ENCODE peak calls at places on chromosomes 3 and 15, in five cellular contexts. D is A549, P is HepG2, K is H1, J is K562. H is an unnamed sample.

GRCh38 chr3:50317303-50317702 is 5.2 kb downstream of the HYAL2 start:
- DNase-seq in D (no peak), P (no peak), K (no peak), J (no peak), H (no peak)

GRCh38 chr3:16033889-16034687 is 140.4 kb upstream of the GALNT15 start:
- DNase-seq in D (no peak), P (no peak), K (no peak), J (no peak), H (no peak)

GRCh38 chr3:8742921-8743605 is 9.5 kb downstream of the CAV3 start:
- DNase-seq in D (peak), P (no peak), K (no peak), J (no peak), H (no peak)

GRCh38 chr3:168341192-168341816 is 245.6 kb upstream of the GOLIM4 start:
- DNase-seq in D (no peak), P (no peak), K (no peak), J (no peak), H (no peak)

GRCh38 chr15:31434418-31435255 is 108.0 kb downstream of the KLF13 start:
- DNase-seq in D (no peak), P (no peak), K (no peak), J (peak), H (peak)

GRCh38 chr3:94360982-94361381 is 298.1 kb downstream of the NSUN3 start:
- DNase-seq in D (no peak), P (no peak), K (no peak), J (no peak), H (no peak)

GRCh38 chr3:89859738-89860137 is 752.3 kb downstream of the EPHA3 start:
- DNase-seq in D (no peak), P (no peak), K (no peak), J (no peak), H (no peak)

GRCh38 chr3:132555316-132556035 is 41.6 kb upstream of the ACKR4 start:
- DNase-seq in D (no peak), P (no peak), K (no peak), J (no peak), H (peak)

GRCh38 chr3:169664034-169664820 is 715 bp upstream of the MECOM start:
- DNase-seq in D (no peak), P (no peak), K (peak), J (no peak), H (peak)

GRCh38 chr3:179181021-179181472 is 32.9 kb downstream of the PIK3CA start:
- DNase-seq in D (no peak), P (no peak), K (no peak), J (peak), H (peak)

GRCh38 chr3:108124337-108125150 is 33.7 kb upstream of the CD47 start:
- DNase-seq in D (no peak), P (no peak), K (no peak), J (peak), H (peak)

GRCh38 chr3:10950476-10951294 is 41.9 kb upstream of the SLC6A1 start:
- DNase-seq in D (peak), P (peak), K (peak), J (peak), H (peak)

GRCh38 chr15:64461577-64462162 is 1.3 kb downstream of the ZNF609 start:
- DNase-seq in D (peak), P (peak), K (no peak), J (peak), H (peak)

GRCh38 chr3:181383760-181384159 is 328.0 kb upstream of the SOX2 start:
- DNase-seq in D (no peak), P (no peak), K (no peak), J (no peak), H (no peak)

GRCh38 chr3:37937156-37937555 is 53.4 kb upstream of the VILL start:
- DNase-seq in D (no peak), P (no peak), K (no peak), J (no peak), H (no peak)

GRCh38 chr15:99424978-99425665 is 140.7 kb upstream of the MEF2A start:
- DNase-seq in D (no peak), P (peak), K (no peak), J (no peak), H (peak)

GRCh38 chr15:29134641-29135071 is 135.0 kb downstream of the NSMCE3 start:
- DNase-seq in D (no peak), P (no peak), K (no peak), J (no peak), H (no peak)

GRCh38 chr3:115699741-115700140 is 76.4 kb downstream of the GAP43 start:
- DNase-seq in D (no peak), P (no peak), K (no peak), J (no peak), H (no peak)

GRCh38 chr3:56899078-56899477 is 97.3 kb upstream of the ARHGEF3 start:
- DNase-seq in D (no peak), P (no peak), K (no peak), J (no peak), H (no peak)

GRCh38 chr3:59101091-59101738 is 51.4 kb upstream of the CFAP20DC start:
- DNase-seq in D (no peak), P (no peak), K (no peak), J (no peak), H (no peak)

GRCh38 chr15:57866149-57866736 is 159.7 kb downstream of the POLR2M start:
- DNase-seq in D (peak), P (peak), K (peak), J (peak), H (peak)

GRCh38 chr3:143306419-143306818 is 186.8 kb downstream of the CHST2 start:
- DNase-seq in D (no peak), P (no peak), K (no peak), J (no peak), H (peak)

GRCh38 chr3:98994128-98994762 is 92.8 kb upstream of the DCBLD2 start:
- DNase-seq in D (no peak), P (peak), K (no peak), J (peak), H (peak)

GRCh38 chr3:23183731-23184130 is 19.4 kb upstream of the UBE2E2 start:
- DNase-seq in D (peak), P (peak), K (peak), J (peak), H (peak)

GRCh38 chr15:44296625-44297524 is 8.4 kb downstream of the GOLM2 start:
- DNase-seq in D (peak), P (peak), K (no peak), J (peak), H (peak)

GRCh38 chr3:194487289-194488006 is 646 bp upstream of the ATP13A3 start:
- DNase-seq in D (no peak), P (no peak), K (no peak), J (peak), H (no peak)

GRCh38 chr3:128421966-128422365 is 44.7 kb downstream of the DNAJB8 start:
- DNase-seq in D (no peak), P (no peak), K (no peak), J (no peak), H (no peak)

GRCh38 chr3:27105904-27106303 is 263.3 kb downstream of the NEK10 start:
- DNase-seq in D (peak), P (no peak), K (peak), J (no peak), H (no peak)

GRCh38 chr15:49718846-49719245 is 98.0 kb downstream of the DTWD1 start:
- DNase-seq in D (no peak), P (no peak), K (no peak), J (no peak), H (no peak)

GRCh38 chr3:61530355-61530754 is 31.0 kb upstream of the PTPRG start:
- DNase-seq in D (no peak), P (peak), K (no peak), J (peak), H (peak)

GRCh38 chr3:16945330-16945729 is 60.6 kb downstream of the PLCL2 start:
- DNase-seq in D (no peak), P (no peak), K (no peak), J (no peak), H (peak)

GRCh38 chr3:169658311-169658931 is 5.1 kb downstream of the MECOM start:
- DNase-seq in D (no peak), P (no peak), K (peak), J (no peak), H (peak)

GRCh38 chr3:71428841-71429609 is 154.5 kb downstream of the FOXP1 start:
- DNase-seq in D (no peak), P (no peak), K (no peak), J (no peak), H (peak)

GRCh38 chr3:37709946-37710345 is 151.7 kb upstream of the CTDSPL start:
- DNase-seq in D (no peak), P (no peak), K (no peak), J (no peak), H (no peak)

GRCh38 chr15:73704869-73705645 is 20.9 kb downstream of the CD276 start:
- DNase-seq in D (peak), P (peak), K (peak), J (peak), H (peak)

GRCh38 chr15:40108061-40108854 is 421 bp downstream of the BMF start:
- DNase-seq in D (peak), P (no peak), K (no peak), J (no peak), H (peak)

GRCh38 chr15:36964626-36965025 is 135.7 kb downstream of the MEIS2 start:
- DNase-seq in D (no peak), P (no peak), K (no peak), J (no peak), H (peak)

GRCh38 chr3:134249442-134249841 is 1.2 kb downstream of the RYK start:
- DNase-seq in D (no peak), P (no peak), K (no peak), J (no peak), H (peak)
- TF ChIP-seq CTCF in D (no peak), P (no peak), K (no peak), J (no peak), H (no peak)

DNA sequence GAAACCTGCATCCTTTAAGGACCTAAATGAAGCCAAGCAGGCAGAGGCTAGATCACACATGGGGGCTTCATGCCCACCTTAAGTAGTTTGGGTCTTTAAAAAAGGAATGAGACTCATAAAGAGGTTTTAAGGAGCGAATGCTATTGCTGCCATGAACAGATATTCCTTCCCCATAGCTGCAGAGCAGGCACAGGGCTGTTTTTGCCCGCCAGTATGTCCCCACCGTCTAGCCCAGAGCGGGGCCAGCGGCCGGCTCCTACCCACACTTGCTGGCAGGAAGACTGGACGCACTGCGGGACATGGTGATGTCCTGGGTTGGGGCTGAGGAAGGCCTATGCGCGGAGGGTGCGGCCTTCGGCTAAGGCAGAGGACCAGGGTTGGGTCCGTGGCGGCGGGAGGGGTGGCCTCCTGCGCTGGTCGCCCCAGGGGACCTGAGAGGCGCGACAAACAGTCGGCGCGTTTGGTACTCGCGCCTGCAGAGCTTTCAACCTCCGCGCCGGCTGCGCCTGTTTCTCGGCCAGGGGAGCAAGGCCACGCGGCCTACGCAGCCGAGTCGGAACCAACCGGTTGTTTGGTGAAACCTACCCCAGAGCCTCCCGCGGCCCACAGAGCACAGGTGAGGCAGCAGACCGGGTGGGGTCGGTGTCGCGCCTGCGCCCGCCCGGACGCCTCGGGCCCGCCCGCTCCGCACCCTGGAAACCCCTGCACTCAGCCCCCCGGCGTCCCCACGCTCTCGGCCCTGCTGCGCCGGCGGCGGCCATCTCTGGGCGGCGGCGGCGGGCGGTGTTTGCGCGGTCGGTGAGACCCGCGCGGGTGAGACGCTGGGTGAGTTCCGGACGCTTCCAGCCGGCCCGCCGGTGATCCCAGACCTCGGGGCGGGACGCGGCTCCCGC is at the start of gene FAIM:
- DNase-seq in D (peak), P (peak), K (peak), J (peak), H (peak)
- TF ChIP-seq POLR2A in D (peak), P (peak), K (peak), J (peak), H (peak)

GRCh38 chr15:94793641-94794040 is 562.3 kb downstream of the MCTP2 start:
- DNase-seq in D (no peak), P (no peak), K (no peak), J (no peak), H (no peak)
- TF ChIP-seq JUN in D (no peak), P (no peak), K (no peak), J (no peak), H (no peak)

DNA sequence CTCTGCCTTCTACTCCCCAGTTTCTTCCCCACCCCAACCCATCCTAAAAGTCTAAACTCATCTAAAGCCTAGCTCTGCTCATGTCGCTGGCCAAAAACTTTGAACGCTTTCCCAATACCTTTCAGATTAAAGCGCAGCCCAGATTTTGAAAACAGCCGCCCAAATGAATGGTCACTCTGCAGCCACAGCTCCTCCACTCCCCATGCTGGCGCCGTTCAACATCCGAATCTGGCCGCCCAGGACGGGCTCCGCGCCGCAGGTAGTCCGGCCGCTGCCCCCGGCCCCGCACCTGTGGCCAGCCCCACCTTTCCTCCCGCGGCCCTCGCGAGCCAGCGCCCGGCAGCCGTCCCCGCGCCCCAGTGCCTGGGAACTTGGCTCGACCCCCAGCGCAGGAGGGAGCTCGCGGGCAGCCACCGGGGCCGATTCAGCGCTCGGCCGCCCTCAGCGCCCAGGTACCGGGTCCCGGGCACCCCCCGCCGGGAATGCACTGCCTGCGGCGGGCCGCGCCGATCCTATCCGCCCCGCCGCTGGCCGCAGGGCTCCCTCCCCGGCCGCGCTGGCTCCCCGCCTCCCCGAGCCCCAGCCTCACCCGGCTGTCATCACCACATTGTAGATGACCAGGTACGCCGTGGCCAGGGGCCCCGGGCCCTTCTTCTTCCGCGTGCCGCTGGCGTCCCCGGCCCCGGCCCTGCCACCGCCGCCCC is 417 bp downstream of the HACD2 start:
- DNase-seq in D (peak), P (no peak), K (no peak), J (peak), H (no peak)
- TF ChIP-seq CTCF in D (no peak), P (peak), K (no peak), J (no peak), H (no peak)

H was measured in endothelial cell of umbilical vein.